ENCODE peak calls at places on chromosomes 2 and 18, in ten cellular contexts. One of them, this sample, is unnamed.

GRCh38 chr2:213150315-213150951 is 979 bp downstream of the IKZF2 start:
- DNase-seq in NCI-H2107: no peak
- DNase-seq in activated T-cell treated with anti-CD3 and anti-CD28 coated beads for 48 hours: no peak
- DNase-seq in AG20443: no peak
- DNase-seq in MV-4-11: no peak
- DNase-seq in dorsolateral prefrontal cortex: no peak
- DNase-seq in stimulated activated CD8-positive, alpha-beta memory T cell treated with anti-CD3 and anti-CD28 coated beads, Interleukin-4, amount 100 ng/mL, for 1 hour: no peak
- DNase-seq in activated CD4-positive, CD25-positive, alpha-beta regulatory T cell treated with anti-CD3 and anti-CD28 coated beads, Interleukin-2, amount 50 U/mL, for 72 hours: no peak
- DNase-seq in activated CD8-positive, alpha-beta memory T cell treated with anti-CD3 and anti-CD28 coated beads for 48 hours: no peak
- DNase-seq in NCI-H226: no peak
- DNase-seq in this sample: peak; percentile 79

GRCh38 chr18:26487437-26487836 is 60.9 kb downstream of the KCTD1 start:
- DNase-seq in NCI-H2107: no peak
- DNase-seq in activated T-cell treated with anti-CD3 and anti-CD28 coated beads for 48 hours: no peak
- DNase-seq in AG20443: no peak
- DNase-seq in MV-4-11: no peak
- DNase-seq in dorsolateral prefrontal cortex: no peak
- DNase-seq in stimulated activated CD8-positive, alpha-beta memory T cell treated with anti-CD3 and anti-CD28 coated beads, Interleukin-4, amount 100 ng/mL, for 1 hour: no peak
- DNase-seq in activated CD4-positive, CD25-positive, alpha-beta regulatory T cell treated with anti-CD3 and anti-CD28 coated beads, Interleukin-2, amount 50 U/mL, for 72 hours: no peak
- DNase-seq in activated CD8-positive, alpha-beta memory T cell treated with anti-CD3 and anti-CD28 coated beads for 48 hours: no peak
- DNase-seq in NCI-H226: peak; percentile 79
- DNase-seq in this sample: no peak

GRCh38 chr2:27990030-27990590 is 99.6 kb downstream of the BABAM2 start:
- DNase-seq in NCI-H2107: no peak
- DNase-seq in activated T-cell treated with anti-CD3 and anti-CD28 coated beads for 48 hours: no peak
- DNase-seq in AG20443: no peak
- DNase-seq in MV-4-11: no peak
- DNase-seq in dorsolateral prefrontal cortex: no peak
- DNase-seq in stimulated activated CD8-positive, alpha-beta memory T cell treated with anti-CD3 and anti-CD28 coated beads, Interleukin-4, amount 100 ng/mL, for 1 hour: no peak
- DNase-seq in activated CD4-positive, CD25-positive, alpha-beta regulatory T cell treated with anti-CD3 and anti-CD28 coated beads, Interleukin-2, amount 50 U/mL, for 72 hours: no peak
- DNase-seq in activated CD8-positive, alpha-beta memory T cell treated with anti-CD3 and anti-CD28 coated beads for 48 hours: no peak
- DNase-seq in NCI-H226: peak; percentile 54
- DNase-seq in this sample: no peak

GRCh38 chr2:6237261-6237660 is 545.1 kb downstream of the SOX11 start:
- DNase-seq in NCI-H2107: no peak
- DNase-seq in activated T-cell treated with anti-CD3 and anti-CD28 coated beads for 48 hours: no peak
- DNase-seq in AG20443: no peak
- DNase-seq in MV-4-11: no peak
- DNase-seq in dorsolateral prefrontal cortex: no peak
- DNase-seq in stimulated activated CD8-positive, alpha-beta memory T cell treated with anti-CD3 and anti-CD28 coated beads, Interleukin-4, amount 100 ng/mL, for 1 hour: no peak
- DNase-seq in activated CD4-positive, CD25-positive, alpha-beta regulatory T cell treated with anti-CD3 and anti-CD28 coated beads, Interleukin-2, amount 50 U/mL, for 72 hours: no peak
- DNase-seq in activated CD8-positive, alpha-beta memory T cell treated with anti-CD3 and anti-CD28 coated beads for 48 hours: no peak
- DNase-seq in NCI-H226: no peak
- DNase-seq in this sample: no peak

GRCh38 chr2:54114936-54115283 is 505 bp upstream of the ACYP2 start:
- DNase-seq in NCI-H2107: no peak
- DNase-seq in activated T-cell treated with anti-CD3 and anti-CD28 coated beads for 48 hours: no peak
- DNase-seq in AG20443: no peak
- DNase-seq in MV-4-11: no peak
- DNase-seq in dorsolateral prefrontal cortex: no peak
- DNase-seq in stimulated activated CD8-positive, alpha-beta memory T cell treated with anti-CD3 and anti-CD28 coated beads, Interleukin-4, amount 100 ng/mL, for 1 hour: no peak
- DNase-seq in activated CD4-positive, CD25-positive, alpha-beta regulatory T cell treated with anti-CD3 and anti-CD28 coated beads, Interleukin-2, amount 50 U/mL, for 72 hours: no peak
- DNase-seq in activated CD8-positive, alpha-beta memory T cell treated with anti-CD3 and anti-CD28 coated beads for 48 hours: no peak
- DNase-seq in NCI-H226: no peak
- DNase-seq in this sample: no peak

GRCh38 chr18:76426738-76427305 is 68.2 kb downstream of the ZNF516 start:
- DNase-seq in NCI-H2107: no peak
- DNase-seq in activated T-cell treated with anti-CD3 and anti-CD28 coated beads for 48 hours: no peak
- DNase-seq in AG20443: peak; percentile 77
- DNase-seq in MV-4-11: no peak
- DNase-seq in dorsolateral prefrontal cortex: no peak
- DNase-seq in stimulated activated CD8-positive, alpha-beta memory T cell treated with anti-CD3 and anti-CD28 coated beads, Interleukin-4, amount 100 ng/mL, for 1 hour: no peak
- DNase-seq in activated CD4-positive, CD25-positive, alpha-beta regulatory T cell treated with anti-CD3 and anti-CD28 coated beads, Interleukin-2, amount 50 U/mL, for 72 hours: no peak
- DNase-seq in activated CD8-positive, alpha-beta memory T cell treated with anti-CD3 and anti-CD28 coated beads for 48 hours: no peak
- DNase-seq in NCI-H226: no peak
- DNase-seq in this sample: peak; percentile 88

GRCh38 chr2:109290887-109291675 is 162.1 kb downstream of the SH3RF3 start:
- DNase-seq in NCI-H2107: no peak
- DNase-seq in activated T-cell treated with anti-CD3 and anti-CD28 coated beads for 48 hours: no peak
- DNase-seq in AG20443: peak; percentile 37
- DNase-seq in MV-4-11: no peak
- DNase-seq in dorsolateral prefrontal cortex: peak; percentile 37
- DNase-seq in stimulated activated CD8-positive, alpha-beta memory T cell treated with anti-CD3 and anti-CD28 coated beads, Interleukin-4, amount 100 ng/mL, for 1 hour: no peak
- DNase-seq in activated CD4-positive, CD25-positive, alpha-beta regulatory T cell treated with anti-CD3 and anti-CD28 coated beads, Interleukin-2, amount 50 U/mL, for 72 hours: no peak
- DNase-seq in activated CD8-positive, alpha-beta memory T cell treated with anti-CD3 and anti-CD28 coated beads for 48 hours: no peak
- DNase-seq in NCI-H226: no peak
- DNase-seq in this sample: no peak

GRCh38 chr2:204654679-204655078 is 109.4 kb downstream of the PARD3B start:
- DNase-seq in NCI-H2107: no peak
- DNase-seq in activated T-cell treated with anti-CD3 and anti-CD28 coated beads for 48 hours: no peak
- DNase-seq in AG20443: no peak
- DNase-seq in MV-4-11: no peak
- DNase-seq in dorsolateral prefrontal cortex: no peak
- DNase-seq in stimulated activated CD8-positive, alpha-beta memory T cell treated with anti-CD3 and anti-CD28 coated beads, Interleukin-4, amount 100 ng/mL, for 1 hour: no peak
- DNase-seq in activated CD4-positive, CD25-positive, alpha-beta regulatory T cell treated with anti-CD3 and anti-CD28 coated beads, Interleukin-2, amount 50 U/mL, for 72 hours: no peak
- DNase-seq in activated CD8-positive, alpha-beta memory T cell treated with anti-CD3 and anti-CD28 coated beads for 48 hours: no peak
- DNase-seq in NCI-H226: no peak
- DNase-seq in this sample: no peak

GRCh38 chr2:240478346-240479110 is 43.1 kb downstream of the GPC1 start:
- DNase-seq in NCI-H2107: no peak
- DNase-seq in activated T-cell treated with anti-CD3 and anti-CD28 coated beads for 48 hours: no peak
- DNase-seq in AG20443: peak; percentile 3
- DNase-seq in MV-4-11: no peak
- DNase-seq in dorsolateral prefrontal cortex: no peak
- DNase-seq in stimulated activated CD8-positive, alpha-beta memory T cell treated with anti-CD3 and anti-CD28 coated beads, Interleukin-4, amount 100 ng/mL, for 1 hour: no peak
- DNase-seq in activated CD4-positive, CD25-positive, alpha-beta regulatory T cell treated with anti-CD3 and anti-CD28 coated beads, Interleukin-2, amount 50 U/mL, for 72 hours: no peak
- DNase-seq in activated CD8-positive, alpha-beta memory T cell treated with anti-CD3 and anti-CD28 coated beads for 48 hours: no peak
- DNase-seq in NCI-H226: no peak
- DNase-seq in this sample: no peak

GRCh38 chr2:34288016-34288415 is 688.9 kb upstream of the FAM98A start:
- DNase-seq in NCI-H2107: no peak
- DNase-seq in activated T-cell treated with anti-CD3 and anti-CD28 coated beads for 48 hours: no peak
- DNase-seq in AG20443: no peak
- DNase-seq in MV-4-11: no peak
- DNase-seq in dorsolateral prefrontal cortex: no peak
- DNase-seq in stimulated activated CD8-positive, alpha-beta memory T cell treated with anti-CD3 and anti-CD28 coated beads, Interleukin-4, amount 100 ng/mL, for 1 hour: no peak
- DNase-seq in activated CD4-positive, CD25-positive, alpha-beta regulatory T cell treated with anti-CD3 and anti-CD28 coated beads, Interleukin-2, amount 50 U/mL, for 72 hours: no peak
- DNase-seq in activated CD8-positive, alpha-beta memory T cell treated with anti-CD3 and anti-CD28 coated beads for 48 hours: no peak
- DNase-seq in NCI-H226: no peak
- DNase-seq in this sample: no peak

GRCh38 chr2:233084488-233084887 is 24.3 kb downstream of the INPP5D start:
- DNase-seq in NCI-H2107: no peak
- DNase-seq in activated T-cell treated with anti-CD3 and anti-CD28 coated beads for 48 hours: no peak
- DNase-seq in AG20443: no peak
- DNase-seq in MV-4-11: peak; percentile 98
- DNase-seq in dorsolateral prefrontal cortex: no peak
- DNase-seq in stimulated activated CD8-positive, alpha-beta memory T cell treated with anti-CD3 and anti-CD28 coated beads, Interleukin-4, amount 100 ng/mL, for 1 hour: no peak
- DNase-seq in activated CD4-positive, CD25-positive, alpha-beta regulatory T cell treated with anti-CD3 and anti-CD28 coated beads, Interleukin-2, amount 50 U/mL, for 72 hours: no peak
- DNase-seq in activated CD8-positive, alpha-beta memory T cell treated with anti-CD3 and anti-CD28 coated beads for 48 hours: no peak
- DNase-seq in NCI-H226: no peak
- DNase-seq in this sample: no peak